ENCODE peak calls at places on chromosome 19, in eight cellular contexts. One of them, this sample, is unnamed.

GRCh38 chr19:43229315-43229714 is 23.9 kb upstream of the PSG4 start:
- DNase-seq in stimulated activated CD4-positive, alpha-beta T cell treated with anti-CD3 and anti-CD28 coated beads, Interleukin-1b, Interleukin-23, amount 100 ng/mL, for 4 hours: no peak
- DNase-seq in NCI-H2081: no peak
- DNase-seq in RPMI7951: peak
- DNase-seq in AG09309: no peak
- DNase-seq in mucosa of gallbladder: no peak
- DNase-seq in body of pancreas: no peak
- DNase-seq in ovary: no peak
- DNase-seq in this sample: no peak

GRCh38 chr19:45508931-45509691 is 1.8 kb downstream of the VASP start:
- DNase-seq in stimulated activated CD4-positive, alpha-beta T cell treated with anti-CD3 and anti-CD28 coated beads, Interleukin-1b, Interleukin-23, amount 100 ng/mL, for 4 hours: no peak
- DNase-seq in RPMI7951: peak
- DNase-seq in NCI-H2081: no peak
- DNase-seq in mucosa of gallbladder: peak
- DNase-seq in body of pancreas: peak
- DNase-seq in ovary: peak
- DNase-seq in AG09309: no peak
- DNase-seq in this sample: peak

GRCh38 chr19:46571495-46571894 is 29.6 kb upstream of the CALM3 start:
- DNase-seq in NCI-H2081: no peak
- DNase-seq in mucosa of gallbladder: no peak
- DNase-seq in body of pancreas: no peak
- DNase-seq in RPMI7951: peak
- DNase-seq in AG09309: no peak
- DNase-seq in stimulated activated CD4-positive, alpha-beta T cell treated with anti-CD3 and anti-CD28 coated beads, Interleukin-1b, Interleukin-23, amount 100 ng/mL, for 4 hours: no peak
- DNase-seq in ovary: no peak
- DNase-seq in this sample: peak

GRCh38 chr19:19662866-19663291 is 597 bp downstream of the ATP13A1 start:
- DNase-seq in RPMI7951: peak
- DNase-seq in ovary: no peak
- DNase-seq in NCI-H2081: no peak
- DNase-seq in stimulated activated CD4-positive, alpha-beta T cell treated with anti-CD3 and anti-CD28 coated beads, Interleukin-1b, Interleukin-23, amount 100 ng/mL, for 4 hours: no peak
- DNase-seq in body of pancreas: no peak
- DNase-seq in mucosa of gallbladder: no peak
- DNase-seq in AG09309: no peak
- DNase-seq in this sample: no peak

GRCh38 chr19:756232-756631 is 5.3 kb downstream of the MISP start:
- DNase-seq in stimulated activated CD4-positive, alpha-beta T cell treated with anti-CD3 and anti-CD28 coated beads, Interleukin-1b, Interleukin-23, amount 100 ng/mL, for 4 hours: no peak
- DNase-seq in mucosa of gallbladder: no peak
- DNase-seq in NCI-H2081: no peak
- DNase-seq in RPMI7951: peak
- DNase-seq in ovary: no peak
- DNase-seq in AG09309: no peak
- DNase-seq in body of pancreas: no peak
- DNase-seq in this sample: peak

GRCh38 chr19:19110410-19111137 is 27.7 kb downstream of the TMEM161A start:
- DNase-seq in stimulated activated CD4-positive, alpha-beta T cell treated with anti-CD3 and anti-CD28 coated beads, Interleukin-1b, Interleukin-23, amount 100 ng/mL, for 4 hours: no peak
- DNase-seq in mucosa of gallbladder: no peak
- DNase-seq in body of pancreas: no peak
- DNase-seq in ovary: peak
- DNase-seq in NCI-H2081: no peak
- DNase-seq in AG09309: no peak
- DNase-seq in RPMI7951: no peak
- DNase-seq in this sample: no peak

GRCh38 chr19:54462713-54463530 is 656 bp downstream of the LENG9 start:
- DNase-seq in body of pancreas: peak
- DNase-seq in AG09309: no peak
- DNase-seq in ovary: peak
- DNase-seq in stimulated activated CD4-positive, alpha-beta T cell treated with anti-CD3 and anti-CD28 coated beads, Interleukin-1b, Interleukin-23, amount 100 ng/mL, for 4 hours: peak
- DNase-seq in RPMI7951: peak
- DNase-seq in mucosa of gallbladder: peak
- DNase-seq in NCI-H2081: peak
- DNase-seq in this sample: no peak

GRCh38 chr19:1384478-1385110 is 887 bp downstream of the NDUFS7 start:
- DNase-seq in ovary: no peak
- DNase-seq in NCI-H2081: no peak
- DNase-seq in mucosa of gallbladder: no peak
- DNase-seq in RPMI7951: no peak
- DNase-seq in body of pancreas: no peak
- DNase-seq in stimulated activated CD4-positive, alpha-beta T cell treated with anti-CD3 and anti-CD28 coated beads, Interleukin-1b, Interleukin-23, amount 100 ng/mL, for 4 hours: no peak
- DNase-seq in AG09309: no peak
- DNase-seq in this sample: no peak

GRCh38 chr19:46115396-46116109 is 8.9 kb downstream of the IGFL3 start:
- DNase-seq in body of pancreas: peak
- DNase-seq in ovary: no peak
- DNase-seq in NCI-H2081: no peak
- DNase-seq in AG09309: peak
- DNase-seq in stimulated activated CD4-positive, alpha-beta T cell treated with anti-CD3 and anti-CD28 coated beads, Interleukin-1b, Interleukin-23, amount 100 ng/mL, for 4 hours: no peak
- DNase-seq in mucosa of gallbladder: no peak
- DNase-seq in RPMI7951: peak
- DNase-seq in this sample: peak

GRCh38 chr19:40707615-40708014 is 9.1 kb downstream of the COQ8B start:
- DNase-seq in RPMI7951: no peak
- DNase-seq in mucosa of gallbladder: no peak
- DNase-seq in stimulated activated CD4-positive, alpha-beta T cell treated with anti-CD3 and anti-CD28 coated beads, Interleukin-1b, Interleukin-23, amount 100 ng/mL, for 4 hours: no peak
- DNase-seq in ovary: no peak
- DNase-seq in AG09309: no peak
- DNase-seq in body of pancreas: no peak
- DNase-seq in NCI-H2081: no peak
- DNase-seq in this sample: no peak

GRCh38 chr19:16328824-16329482 is 4.3 kb downstream of the KLF2 start:
- DNase-seq in mucosa of gallbladder: no peak
- DNase-seq in RPMI7951: no peak
- DNase-seq in NCI-H2081: no peak
- DNase-seq in stimulated activated CD4-positive, alpha-beta T cell treated with anti-CD3 and anti-CD28 coated beads, Interleukin-1b, Interleukin-23, amount 100 ng/mL, for 4 hours: no peak
- DNase-seq in body of pancreas: no peak
- DNase-seq in AG09309: no peak
- DNase-seq in ovary: no peak
- DNase-seq in this sample: no peak

GRCh38 chr19:16062789-16063188 is 13.5 kb upstream of the TPM4 start:
- DNase-seq in RPMI7951: no peak
- DNase-seq in body of pancreas: peak
- DNase-seq in stimulated activated CD4-positive, alpha-beta T cell treated with anti-CD3 and anti-CD28 coated beads, Interleukin-1b, Interleukin-23, amount 100 ng/mL, for 4 hours: peak
- DNase-seq in NCI-H2081: peak
- DNase-seq in ovary: no peak
- DNase-seq in mucosa of gallbladder: no peak
- DNase-seq in AG09309: no peak
- DNase-seq in this sample: no peak

GRCh38 chr19:39506944-39507714 is 7.8 kb upstream of the SELENOV start:
- DNase-seq in RPMI7951: peak
- DNase-seq in mucosa of gallbladder: no peak
- DNase-seq in stimulated activated CD4-positive, alpha-beta T cell treated with anti-CD3 and anti-CD28 coated beads, Interleukin-1b, Interleukin-23, amount 100 ng/mL, for 4 hours: no peak
- DNase-seq in NCI-H2081: peak
- DNase-seq in ovary: no peak
- DNase-seq in body of pancreas: no peak
- DNase-seq in AG09309: no peak
- DNase-seq in this sample: no peak

GRCh38 chr19:43784251-43784980 is 3.6 kb upstream of the KCNN4 start:
- DNase-seq in ovary: no peak
- DNase-seq in stimulated activated CD4-positive, alpha-beta T cell treated with anti-CD3 and anti-CD28 coated beads, Interleukin-1b, Interleukin-23, amount 100 ng/mL, for 4 hours: peak
- DNase-seq in mucosa of gallbladder: no peak
- DNase-seq in RPMI7951: peak
- DNase-seq in AG09309: peak
- DNase-seq in body of pancreas: peak
- DNase-seq in NCI-H2081: no peak
- DNase-seq in this sample: peak

GRCh38 chr19:53467503-53468262 is at the start of gene ZNF813:
- DNase-seq in NCI-H2081: peak
- DNase-seq in body of pancreas: peak
- DNase-seq in stimulated activated CD4-positive, alpha-beta T cell treated with anti-CD3 and anti-CD28 coated beads, Interleukin-1b, Interleukin-23, amount 100 ng/mL, for 4 hours: peak
- DNase-seq in RPMI7951: peak
- DNase-seq in AG09309: peak
- DNase-seq in ovary: peak
- DNase-seq in mucosa of gallbladder: peak
- DNase-seq in this sample: peak

GRCh38 chr19:13207237-13208130 is 57.3 kb downstream of the IER2 start:
- DNase-seq in body of pancreas: no peak
- DNase-seq in RPMI7951: peak
- DNase-seq in NCI-H2081: no peak
- DNase-seq in ovary: peak
- DNase-seq in AG09309: no peak
- DNase-seq in mucosa of gallbladder: no peak
- DNase-seq in stimulated activated CD4-positive, alpha-beta T cell treated with anti-CD3 and anti-CD28 coated beads, Interleukin-1b, Interleukin-23, amount 100 ng/mL, for 4 hours: no peak
- DNase-seq in this sample: no peak

GRCh38 chr19:35790981-35791813 is 15.8 kb downstream of the ARHGAP33 start:
- DNase-seq in RPMI7951: no peak
- DNase-seq in body of pancreas: peak
- DNase-seq in mucosa of gallbladder: no peak
- DNase-seq in AG09309: no peak
- DNase-seq in ovary: no peak
- DNase-seq in stimulated activated CD4-positive, alpha-beta T cell treated with anti-CD3 and anti-CD28 coated beads, Interleukin-1b, Interleukin-23, amount 100 ng/mL, for 4 hours: no peak
- DNase-seq in NCI-H2081: no peak
- DNase-seq in this sample: no peak